ENCODE peak calls at places on chromosomes 5 and 9, in four cellular contexts. One of them, this sample, is unnamed.

GRCh38 chr5:14663734-14664269 is 716 bp upstream of the OTULIN start:
- DNase-seq in neuronal stem cell: no peak
- DNase-seq in mesenchymal stem cell: no peak
- DNase-seq in mesendoderm: peak
- DNase-seq in this sample: no peak

GRCh38 chr5:73447234-73448071 is 1.1 kb downstream of the FOXD1 start:
- DNase-seq in neuronal stem cell: no peak
- DNase-seq in mesenchymal stem cell: peak
- DNase-seq in mesendoderm: peak
- DNase-seq in this sample: peak

GRCh38 chr5:138720840-138721239 is 32.4 kb upstream of the CTNNA1 start:
- DNase-seq in neuronal stem cell: no peak
- DNase-seq in mesenchymal stem cell: no peak
- DNase-seq in mesendoderm: no peak
- DNase-seq in this sample: no peak

GRCh38 chr9:122944960-122945888 is 4.4 kb downstream of the RABGAP1 start:
- DNase-seq in neuronal stem cell: no peak
- DNase-seq in mesenchymal stem cell: peak
- DNase-seq in mesendoderm: no peak
- DNase-seq in this sample: peak

GRCh38 chr9:81082251-81082650 is 607.1 kb downstream of the TLE1 start:
- DNase-seq in neuronal stem cell: no peak
- DNase-seq in mesenchymal stem cell: no peak
- DNase-seq in mesendoderm: no peak
- DNase-seq in this sample: peak

GRCh38 chr9:133142657-133143592 is 20.8 kb downstream of the GBGT1 start:
- DNase-seq in neuronal stem cell: no peak
- DNase-seq in mesenchymal stem cell: no peak
- DNase-seq in mesendoderm: no peak
- DNase-seq in this sample: no peak

GRCh38 chr9:107792596-107792995 is 303.0 kb upstream of the KLF4 start:
- DNase-seq in neuronal stem cell: no peak
- DNase-seq in mesenchymal stem cell: no peak
- DNase-seq in mesendoderm: peak
- DNase-seq in this sample: no peak

GRCh38 chr9:136686794-136687711 is at the start of gene AGPAT2:
- DNase-seq in neuronal stem cell: no peak
- DNase-seq in mesenchymal stem cell: peak
- DNase-seq in mesendoderm: peak
- DNase-seq in this sample: peak

GRCh38 chr9:101628173-101628572 is 33.4 kb upstream of the PPP3R2 start:
- DNase-seq in neuronal stem cell: peak
- DNase-seq in mesenchymal stem cell: no peak
- DNase-seq in mesendoderm: peak
- DNase-seq in this sample: peak

GRCh38 chr9:129507805-129508204 is 113.1 kb downstream of the C9orf50 start:
- DNase-seq in neuronal stem cell: no peak
- DNase-seq in mesenchymal stem cell: no peak
- DNase-seq in mesendoderm: no peak
- DNase-seq in this sample: no peak

GRCh38 chr9:129504404-129504803 is 116.5 kb downstream of the C9orf50 start:
- DNase-seq in neuronal stem cell: no peak
- DNase-seq in mesenchymal stem cell: no peak
- DNase-seq in mesendoderm: no peak
- DNase-seq in this sample: no peak

GRCh38 chr9:129506041-129506440 is 114.9 kb downstream of the C9orf50 start:
- DNase-seq in neuronal stem cell: no peak
- DNase-seq in mesenchymal stem cell: no peak
- DNase-seq in mesendoderm: no peak
- DNase-seq in this sample: no peak

GRCh38 chr9:129505270-129505881 is 115.5 kb downstream of the C9orf50 start:
- DNase-seq in neuronal stem cell: no peak
- DNase-seq in mesenchymal stem cell: no peak
- DNase-seq in mesendoderm: no peak
- DNase-seq in this sample: no peak

GRCh38 chr9:129506892-129507291 is 114.0 kb downstream of the C9orf50 start:
- DNase-seq in neuronal stem cell: no peak
- DNase-seq in mesenchymal stem cell: peak
- DNase-seq in mesendoderm: no peak
- DNase-seq in this sample: peak
- H3K18ac ChIP-seq in neuronal stem cell: peak
- H3K18ac ChIP-seq in mesenchymal stem cell: no peak
- H3K18ac ChIP-seq in mesendoderm: peak
- H3K18ac ChIP-seq in this sample: no peak

GRCh38 chr5:31730139-31730538 is 91.2 kb downstream of the PDZD2 start:
- DNase-seq in neuronal stem cell: no peak
- DNase-seq in mesenchymal stem cell: peak
- DNase-seq in mesendoderm: no peak
- DNase-seq in this sample: no peak
- H3K18ac ChIP-seq in neuronal stem cell: no peak
- H3K18ac ChIP-seq in mesenchymal stem cell: no peak
- H3K18ac ChIP-seq in mesendoderm: no peak
- H3K18ac ChIP-seq in this sample: no peak

GRCh38 chr9:97831843-97832636 is 21.0 kb upstream of the FOXE1 start:
- DNase-seq in neuronal stem cell: no peak
- DNase-seq in mesenchymal stem cell: no peak
- DNase-seq in mesendoderm: no peak
- DNase-seq in this sample: no peak

GRCh38 chr9:97830884-97831829 is 21.9 kb upstream of the FOXE1 start:
- DNase-seq in neuronal stem cell: no peak
- DNase-seq in mesenchymal stem cell: no peak
- DNase-seq in mesendoderm: no peak
- DNase-seq in this sample: no peak
- H3K18ac ChIP-seq in neuronal stem cell: no peak
- H3K18ac ChIP-seq in mesenchymal stem cell: no peak
- H3K18ac ChIP-seq in mesendoderm: no peak
- H3K18ac ChIP-seq in this sample: no peak

GRCh38 chr5:171927345-171927941 is 79.0 kb downstream of the FBXW11 start:
- DNase-seq in neuronal stem cell: no peak
- DNase-seq in mesenchymal stem cell: peak
- DNase-seq in mesendoderm: no peak
- DNase-seq in this sample: peak

GRCh38 chr5:171926311-171926710 is 80.1 kb downstream of the FBXW11 start:
- DNase-seq in neuronal stem cell: no peak
- DNase-seq in mesenchymal stem cell: no peak
- DNase-seq in mesendoderm: peak
- DNase-seq in this sample: no peak

GRCh38 chr5:171920765-171921391 is 85.6 kb downstream of the FBXW11 start:
- DNase-seq in neuronal stem cell: no peak
- DNase-seq in mesenchymal stem cell: no peak
- DNase-seq in mesendoderm: no peak
- DNase-seq in this sample: no peak

GRCh38 chr5:171924493-171925122 is 81.8 kb downstream of the FBXW11 start:
- DNase-seq in neuronal stem cell: no peak
- DNase-seq in mesenchymal stem cell: no peak
- DNase-seq in mesendoderm: peak
- DNase-seq in this sample: no peak
- H3K18ac ChIP-seq in neuronal stem cell: peak
- H3K18ac ChIP-seq in mesenchymal stem cell: no peak
- H3K18ac ChIP-seq in mesendoderm: no peak
- H3K18ac ChIP-seq in this sample: no peak

DNA sequence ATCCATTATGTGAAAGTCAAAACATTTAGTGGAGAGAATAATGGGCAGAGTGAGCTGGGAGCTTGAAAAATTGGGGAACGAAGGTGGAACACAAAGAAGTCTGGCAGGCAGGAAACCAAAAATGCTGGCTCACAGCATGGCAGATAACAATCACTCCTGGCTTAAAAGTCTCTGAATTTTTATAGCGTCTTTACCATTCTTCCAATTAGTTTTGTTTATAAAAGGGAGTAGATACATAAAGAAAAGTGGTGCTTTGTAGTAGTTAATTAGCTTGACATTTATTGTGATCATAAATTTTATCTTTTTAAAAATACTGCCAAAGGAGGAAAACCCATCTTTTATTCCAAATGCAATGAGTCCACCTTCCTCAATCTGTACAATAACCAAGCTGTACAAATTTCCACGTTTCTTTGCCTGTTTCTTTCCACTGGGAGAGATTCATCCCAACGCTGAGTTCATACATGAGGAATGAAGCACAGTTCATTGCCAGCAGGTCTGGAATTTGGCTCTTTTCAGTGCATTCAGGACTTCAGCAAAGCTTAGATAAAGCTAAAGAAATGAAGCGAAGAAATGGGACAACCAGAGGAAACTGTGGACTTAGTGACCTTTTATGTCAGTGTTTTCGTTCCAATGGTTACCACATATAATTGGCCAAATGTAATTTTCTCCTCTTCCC is 174.7 kb downstream of the HMHB1 start:
- DNase-seq in neuronal stem cell: no peak
- DNase-seq in mesenchymal stem cell: peak
- DNase-seq in mesendoderm: peak
- DNase-seq in this sample: peak
- H3K18ac ChIP-seq in neuronal stem cell: no peak
- H3K18ac ChIP-seq in mesenchymal stem cell: no peak
- H3K18ac ChIP-seq in mesendoderm: no peak
- H3K18ac ChIP-seq in this sample: peak

This sample was measured in IMR-90.